ENCODE peak calls at places on chromosomes 16 and 17, in ten cellular contexts. A, S, J, G, P, B, K, U, L and F are unnamed samples.

GRCh38 chr17:38428150-38428642 is at the start of gene ARHGAP23:
- DNase-seq in A (peak), S (peak), J (no peak), G (no peak), P (peak), B (peak), K (no peak), U (peak), L (peak), F (no peak)

GRCh38 chr17:7740481-7741001 is 23.0 kb downstream of the DNAH2 start:
- DNase-seq in A (no peak), S (peak), J (no peak), G (no peak), P (no peak), B (no peak), K (no peak), U (peak), L (no peak), F (no peak)

GRCh38 chr16:47949276-47949675 is 206.5 kb downstream of the ABCC12 start:
- DNase-seq in A (no peak), S (no peak), J (no peak), G (no peak), P (no peak), B (no peak), K (no peak), U (no peak), L (no peak), F (no peak)

GRCh38 chr16:2799852-2800226 is 1.6 kb downstream of the PRSS41 start:
- DNase-seq in A (no peak), S (peak), J (peak), G (no peak), P (no peak), B (no peak), K (no peak), U (no peak), L (peak), F (no peak)

GRCh38 chr17:54992797-54993639 is 24.5 kb downstream of the STXBP4 start:
- DNase-seq in A (no peak), S (no peak), J (no peak), G (no peak), P (no peak), B (no peak), K (no peak), U (peak), L (peak), F (peak)

GRCh38 chr17:8904686-8905085 is 37.2 kb upstream of the PIK3R6 start:
- DNase-seq in A (no peak), S (no peak), J (no peak), G (no peak), P (no peak), B (peak), K (no peak), U (no peak), L (no peak), F (no peak)

GRCh38 chr16:56277040-56277439 is 85.8 kb downstream of the GNAO1 start:
- DNase-seq in A (no peak), S (no peak), J (no peak), G (no peak), P (no peak), B (no peak), K (no peak), U (no peak), L (no peak), F (no peak)

GRCh38 chr16:10760863-10761262 is 17.2 kb downstream of the NUBP1 start:
- DNase-seq in A (no peak), S (no peak), J (no peak), G (no peak), P (no peak), B (no peak), K (no peak), U (no peak), L (no peak), F (no peak)

GRCh38 chr17:45857977-45858708 is 13.5 kb downstream of the SPPL2C start:
- DNase-seq in A (no peak), S (no peak), J (no peak), G (no peak), P (no peak), B (no peak), K (no peak), U (no peak), L (peak), F (no peak)

GRCh38 chr17:31492880-31493655 is 101.6 kb downstream of the RAB11FIP4 start:
- DNase-seq in A (peak), S (peak), J (no peak), G (peak), P (no peak), B (no peak), K (no peak), U (no peak), L (no peak), F (no peak)

GRCh38 chr17:19672009-19672837 is 23.7 kb downstream of the ALDH3A2 start:
- DNase-seq in A (no peak), S (peak), J (no peak), G (no peak), P (no peak), B (peak), K (no peak), U (no peak), L (peak), F (no peak)

GRCh38 chr16:77212736-77213541 is 13.7 kb downstream of the SYCE1L start:
- DNase-seq in A (peak), S (peak), J (no peak), G (no peak), P (no peak), B (peak), K (no peak), U (peak), L (no peak), F (peak)

GRCh38 chr16:28157768-28158535 is 53.8 kb downstream of the XPO6 start:
- DNase-seq in A (no peak), S (no peak), J (no peak), G (no peak), P (no peak), B (no peak), K (no peak), U (no peak), L (peak), F (no peak)

GRCh38 chr17:62648247-62648953 is 20.9 kb downstream of the MRC2 start:
- DNase-seq in A (no peak), S (no peak), J (no peak), G (no peak), P (no peak), B (no peak), K (no peak), U (no peak), L (peak), F (no peak)
- H3K27ac ChIP-seq in A (no peak), S (no peak), J (no peak), G (no peak), P (no peak), B (peak), K (peak), U (no peak), L (peak), F (no peak)

DNA sequence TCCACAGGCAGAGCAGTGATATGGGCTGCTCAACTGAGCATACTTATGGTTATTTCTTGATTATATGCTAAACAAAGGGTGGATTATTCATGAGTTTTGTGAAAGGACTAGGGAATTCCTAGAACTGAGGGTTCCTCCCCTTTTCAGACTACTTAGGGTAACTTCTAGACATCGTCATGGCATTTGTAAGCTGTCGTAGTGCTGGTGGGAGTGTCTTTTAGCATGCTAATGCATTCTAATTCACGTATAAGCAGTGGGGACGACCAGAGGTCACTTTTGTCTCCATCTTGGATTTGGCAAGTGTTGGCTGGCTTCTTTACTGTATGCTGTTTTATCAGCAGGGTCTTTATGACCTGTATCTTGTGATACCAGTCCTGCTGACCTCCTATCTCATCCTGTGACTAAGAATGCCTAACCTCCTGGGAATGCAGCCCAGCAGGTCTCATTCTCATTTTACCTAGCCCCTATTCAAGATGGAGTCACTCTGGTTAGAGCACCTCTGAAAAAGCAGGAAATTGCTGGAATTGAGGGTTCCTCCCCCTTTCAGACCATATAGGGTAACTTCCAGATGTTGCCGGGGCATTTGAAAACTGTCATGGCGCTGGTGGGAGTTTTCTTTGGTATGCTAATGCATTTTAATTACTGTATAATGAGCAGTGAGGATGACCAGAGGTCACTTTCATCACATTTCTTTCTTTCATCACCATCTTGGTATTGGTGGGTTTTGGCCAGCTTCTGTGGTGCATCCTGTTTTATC is 388.5 kb downstream of the XYLT1 start:
- DNase-seq in A (no peak), S (no peak), J (no peak), G (no peak), P (no peak), B (no peak), K (no peak), U (no peak), L (no peak), F (no peak)
- H3K27ac ChIP-seq in A (no peak), S (no peak), J (no peak), G (no peak), P (no peak), B (no peak), K (no peak), U (no peak), L (no peak), F (no peak)

GRCh38 chr17:49616546-49617205 is 41.0 kb downstream of the NXPH3 start:
- DNase-seq in A (no peak), S (peak), J (no peak), G (no peak), P (no peak), B (peak), K (no peak), U (no peak), L (no peak), F (no peak)

GRCh38 chr17:49610883-49611584 is 35.4 kb downstream of the NXPH3 start:
- DNase-seq in A (no peak), S (no peak), J (no peak), G (no peak), P (no peak), B (no peak), K (no peak), U (no peak), L (no peak), F (no peak)

GRCh38 chr17:49616086-49616485 is 40.4 kb downstream of the NXPH3 start:
- DNase-seq in A (no peak), S (no peak), J (no peak), G (no peak), P (no peak), B (no peak), K (no peak), U (no peak), L (no peak), F (no peak)

GRCh38 chr17:49618112-49618611 is 42.5 kb downstream of the NXPH3 start:
- DNase-seq in A (no peak), S (no peak), J (no peak), G (no peak), P (no peak), B (no peak), K (no peak), U (no peak), L (peak), F (peak)

GRCh38 chr17:49612721-49613120 is 37.0 kb downstream of the NXPH3 start:
- DNase-seq in A (no peak), S (no peak), J (no peak), G (no peak), P (no peak), B (no peak), K (no peak), U (no peak), L (no peak), F (no peak)
- H3K27ac ChIP-seq in A (no peak), S (no peak), J (no peak), G (no peak), P (no peak), B (peak), K (peak), U (no peak), L (no peak), F (no peak)

GRCh38 chr17:79666111-79666510 is 55.3 kb upstream of the RBFOX3 start:
- DNase-seq in A (no peak), S (no peak), J (no peak), G (no peak), P (no peak), B (peak), K (no peak), U (no peak), L (no peak), F (no peak)
- H3K27ac ChIP-seq in A (no peak), S (no peak), J (no peak), G (no peak), P (no peak), B (no peak), K (no peak), U (no peak), L (no peak), F (no peak)

DNA sequence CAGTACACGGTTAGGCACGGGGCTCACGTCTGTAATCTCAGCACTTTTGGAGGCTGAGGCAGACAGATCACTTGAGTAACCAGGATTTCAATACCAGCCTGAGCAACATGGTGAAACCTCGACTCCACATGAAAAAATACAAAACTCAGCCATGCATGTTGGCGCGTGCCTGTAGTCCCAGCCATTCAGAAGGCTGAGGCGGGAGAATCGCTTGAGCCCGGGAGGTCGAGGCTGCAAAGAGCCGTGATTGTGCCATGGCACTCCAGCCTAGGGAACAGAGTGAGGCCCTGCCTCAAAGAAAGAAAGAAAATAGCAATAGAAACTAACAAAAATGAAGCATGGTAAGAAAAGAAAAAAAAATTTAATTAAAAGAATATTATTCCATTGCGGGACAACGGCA is 128.0 kb upstream of the CHMP6 start:
- DNase-seq in A (no peak), S (peak), J (no peak), G (no peak), P (no peak), B (no peak), K (no peak), U (no peak), L (no peak), F (no peak)
- H3K27ac ChIP-seq in A (no peak), S (no peak), J (no peak), G (no peak), P (no peak), B (no peak), K (no peak), U (no peak), L (no peak), F (no peak)

DNA sequence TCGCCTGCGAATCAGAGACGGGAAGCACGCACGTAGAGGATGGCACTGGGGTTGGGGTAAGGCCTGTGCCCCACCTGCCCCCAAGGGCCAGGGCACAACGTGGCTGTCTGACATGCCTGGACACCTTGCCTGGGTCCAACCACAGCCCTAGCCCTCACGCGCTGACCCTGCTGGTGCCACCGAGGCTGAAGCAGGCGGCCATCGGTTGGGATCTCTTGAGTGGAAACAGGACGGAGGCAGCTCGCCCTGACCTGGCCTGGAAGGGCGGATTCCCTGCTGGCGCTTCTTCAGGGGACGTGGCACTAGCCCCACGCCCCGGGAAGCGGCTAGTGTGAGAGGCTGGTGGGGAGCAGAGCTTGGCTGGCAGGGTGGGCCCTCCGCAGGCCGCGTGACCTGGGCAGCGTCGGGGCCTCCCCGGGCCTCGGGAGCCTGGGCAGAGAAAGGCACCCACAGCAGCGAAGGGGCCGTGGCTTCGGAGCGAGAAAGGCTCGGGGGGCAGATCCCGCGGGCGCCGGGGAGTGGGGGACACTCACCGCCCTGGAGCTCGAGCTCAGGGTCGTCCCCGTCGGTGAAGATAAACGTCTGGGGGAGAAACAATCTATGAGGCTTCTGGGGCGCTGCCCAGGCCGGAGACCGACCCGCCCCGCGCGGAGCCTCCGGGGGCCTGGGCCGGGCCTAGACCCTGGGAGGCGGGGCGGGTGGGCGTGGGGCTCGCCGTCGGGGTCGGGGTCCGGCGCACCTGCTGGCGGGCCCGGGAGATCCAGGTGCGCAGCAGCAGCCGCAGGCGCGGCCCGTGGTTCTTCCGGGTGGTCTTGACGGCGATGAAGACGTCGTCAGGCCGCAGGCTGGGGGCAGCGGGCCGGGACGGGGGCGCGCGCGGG is 610 bp downstream of the RFNG start:
- DNase-seq in A (no peak), S (peak), J (no peak), G (no peak), P (no peak), B (no peak), K (no peak), U (no peak), L (no peak), F (no peak)
- H3K27ac ChIP-seq in A (peak), S (peak), J (peak), G (peak), P (peak), B (peak), K (no peak), U (peak), L (peak), F (no peak)

GRCh38 chr17:2903193-2903974 is 107.1 kb downstream of the RAP1GAP2 start:
- DNase-seq in A (no peak), S (no peak), J (no peak), G (no peak), P (no peak), B (no peak), K (no peak), U (no peak), L (no peak), F (no peak)
- H3K27ac ChIP-seq in A (no peak), S (no peak), J (no peak), G (no peak), P (no peak), B (no peak), K (no peak), U (no peak), L (no peak), F (no peak)

GRCh38 chr17:47301161-47301560 is 22.6 kb upstream of the EFCAB13 start:
- DNase-seq in A (no peak), S (no peak), J (no peak), G (no peak), P (no peak), B (no peak), K (no peak), U (no peak), L (no peak), F (no peak)
- H3K27ac ChIP-seq in A (no peak), S (no peak), J (no peak), G (no peak), P (no peak), B (no peak), K (no peak), U (no peak), L (no peak), F (no peak)

GRCh38 chr17:1486802-1487695 is 5.4 kb downstream of the MYO1C start:
- DNase-seq in A (peak), S (peak), J (no peak), G (no peak), P (no peak), B (peak), K (peak), U (peak), L (no peak), F (peak)
- H3K27ac ChIP-seq in A (peak), S (peak), J (peak), G (peak), P (peak), B (peak), K (peak), U (peak), L (peak), F (no peak)

GRCh38 chr17:43382776-43383175 is 16.0 kb upstream of the ARL4D start:
- DNase-seq in A (no peak), S (no peak), J (no peak), G (no peak), P (no peak), B (no peak), K (no peak), U (no peak), L (no peak), F (no peak)
- H3K27ac ChIP-seq in A (no peak), S (no peak), J (no peak), G (no peak), P (no peak), B (no peak), K (no peak), U (no peak), L (no peak), F (no peak)